ENCODE peak calls at places on chromosomes 5 and 9, in five cellular contexts. One of them, this sample, is unnamed.

GRCh38 chr9:128169492-128169891 is 9.4 kb downstream of the BBLN start:
- DNase-seq in RPMI8226: no peak
- DNase-seq in NCI-H510A: no peak
- DNase-seq in ecto neural progenitor cell: no peak
- DNase-seq in activated CD8-positive, alpha-beta memory T cell treated with anti-CD3 and anti-CD28 coated beads for 1 hour: no peak
- DNase-seq in this sample: no peak

GRCh38 chr5:82635561-82636288 is 357.6 kb upstream of the RPS23 start:
- DNase-seq in RPMI8226: peak
- DNase-seq in NCI-H510A: no peak
- DNase-seq in ecto neural progenitor cell: no peak
- DNase-seq in activated CD8-positive, alpha-beta memory T cell treated with anti-CD3 and anti-CD28 coated beads for 1 hour: no peak
- DNase-seq in this sample: no peak

GRCh38 chr5:54703568-54704255 is 186.2 kb downstream of the SNX18 start:
- DNase-seq in RPMI8226: no peak
- DNase-seq in NCI-H510A: no peak
- DNase-seq in ecto neural progenitor cell: no peak
- DNase-seq in activated CD8-positive, alpha-beta memory T cell treated with anti-CD3 and anti-CD28 coated beads for 1 hour: no peak
- DNase-seq in this sample: no peak

GRCh38 chr5:88450239-88450638 is 181.6 kb upstream of the TMEM161B start:
- DNase-seq in RPMI8226: no peak
- DNase-seq in NCI-H510A: no peak
- DNase-seq in ecto neural progenitor cell: no peak
- DNase-seq in activated CD8-positive, alpha-beta memory T cell treated with anti-CD3 and anti-CD28 coated beads for 1 hour: no peak
- DNase-seq in this sample: no peak

GRCh38 chr9:70352802-70353201 is 61.7 kb downstream of the KLF9 start:
- DNase-seq in RPMI8226: peak
- DNase-seq in NCI-H510A: no peak
- DNase-seq in ecto neural progenitor cell: no peak
- DNase-seq in activated CD8-positive, alpha-beta memory T cell treated with anti-CD3 and anti-CD28 coated beads for 1 hour: no peak
- DNase-seq in this sample: no peak

GRCh38 chr5:33890633-33891032 is 1.2 kb downstream of the ADAMTS12 start:
- DNase-seq in RPMI8226: no peak
- DNase-seq in NCI-H510A: no peak
- DNase-seq in ecto neural progenitor cell: peak
- DNase-seq in activated CD8-positive, alpha-beta memory T cell treated with anti-CD3 and anti-CD28 coated beads for 1 hour: no peak
- DNase-seq in this sample: no peak

GRCh38 chr5:134994560-134995156 is 27.0 kb downstream of the CATSPER3 start:
- DNase-seq in RPMI8226: peak
- DNase-seq in NCI-H510A: no peak
- DNase-seq in ecto neural progenitor cell: no peak
- DNase-seq in activated CD8-positive, alpha-beta memory T cell treated with anti-CD3 and anti-CD28 coated beads for 1 hour: no peak
- DNase-seq in this sample: no peak

GRCh38 chr5:73482383-73483193 is 15.7 kb upstream of the BTF3 start:
- DNase-seq in RPMI8226: no peak
- DNase-seq in NCI-H510A: peak
- DNase-seq in ecto neural progenitor cell: no peak
- DNase-seq in activated CD8-positive, alpha-beta memory T cell treated with anti-CD3 and anti-CD28 coated beads for 1 hour: no peak
- DNase-seq in this sample: no peak

GRCh38 chr9:27527702-27528277 is 1.8 kb downstream of the MOB3B start:
- DNase-seq in RPMI8226: no peak
- DNase-seq in NCI-H510A: no peak
- DNase-seq in ecto neural progenitor cell: no peak
- DNase-seq in activated CD8-positive, alpha-beta memory T cell treated with anti-CD3 and anti-CD28 coated beads for 1 hour: no peak
- DNase-seq in this sample: no peak

GRCh38 chr9:20985851-20986600 is 45.4 kb downstream of the HACD4 start:
- DNase-seq in RPMI8226: no peak
- DNase-seq in NCI-H510A: no peak
- DNase-seq in ecto neural progenitor cell: no peak
- DNase-seq in activated CD8-positive, alpha-beta memory T cell treated with anti-CD3 and anti-CD28 coated beads for 1 hour: no peak
- DNase-seq in this sample: no peak

GRCh38 chr5:8114597-8115266 is 245.8 kb downstream of the MTRR start:
- DNase-seq in RPMI8226: no peak
- DNase-seq in NCI-H510A: no peak
- DNase-seq in ecto neural progenitor cell: no peak
- DNase-seq in activated CD8-positive, alpha-beta memory T cell treated with anti-CD3 and anti-CD28 coated beads for 1 hour: no peak
- DNase-seq in this sample: no peak

GRCh38 chr9:131402738-131403492 is 9.0 kb downstream of the PRRC2B start:
- DNase-seq in RPMI8226: no peak
- DNase-seq in NCI-H510A: peak
- DNase-seq in ecto neural progenitor cell: peak
- DNase-seq in activated CD8-positive, alpha-beta memory T cell treated with anti-CD3 and anti-CD28 coated beads for 1 hour: no peak
- DNase-seq in this sample: no peak

GRCh38 chr5:153565822-153566221 is 75.4 kb downstream of the GRIA1 start:
- DNase-seq in RPMI8226: no peak
- DNase-seq in NCI-H510A: no peak
- DNase-seq in ecto neural progenitor cell: no peak
- DNase-seq in activated CD8-positive, alpha-beta memory T cell treated with anti-CD3 and anti-CD28 coated beads for 1 hour: no peak
- DNase-seq in this sample: no peak

GRCh38 chr5:72633649-72634048 is 126.4 kb upstream of the ZNF366 start:
- DNase-seq in RPMI8226: no peak
- DNase-seq in NCI-H510A: no peak
- DNase-seq in ecto neural progenitor cell: no peak
- DNase-seq in activated CD8-positive, alpha-beta memory T cell treated with anti-CD3 and anti-CD28 coated beads for 1 hour: no peak
- DNase-seq in this sample: no peak

GRCh38 chr5:176409765-176410164 is 6.6 kb downstream of the CLTB start:
- DNase-seq in RPMI8226: no peak
- DNase-seq in NCI-H510A: no peak
- DNase-seq in ecto neural progenitor cell: no peak
- DNase-seq in activated CD8-positive, alpha-beta memory T cell treated with anti-CD3 and anti-CD28 coated beads for 1 hour: no peak
- DNase-seq in this sample: no peak

GRCh38 chr9:36749461-36749860 is 176.8 kb downstream of the MELK start:
- DNase-seq in RPMI8226: peak
- DNase-seq in NCI-H510A: no peak
- DNase-seq in ecto neural progenitor cell: no peak
- DNase-seq in activated CD8-positive, alpha-beta memory T cell treated with anti-CD3 and anti-CD28 coated beads for 1 hour: no peak
- DNase-seq in this sample: no peak

GRCh38 chr5:153562189-153562588 is 71.7 kb downstream of the GRIA1 start:
- DNase-seq in RPMI8226: no peak
- DNase-seq in NCI-H510A: no peak
- DNase-seq in ecto neural progenitor cell: no peak
- DNase-seq in activated CD8-positive, alpha-beta memory T cell treated with anti-CD3 and anti-CD28 coated beads for 1 hour: no peak
- DNase-seq in this sample: no peak

GRCh38 chr9:122102156-122102555 is 9.0 kb upstream of the TTLL11 start:
- DNase-seq in RPMI8226: no peak
- DNase-seq in NCI-H510A: no peak
- DNase-seq in ecto neural progenitor cell: no peak
- DNase-seq in activated CD8-positive, alpha-beta memory T cell treated with anti-CD3 and anti-CD28 coated beads for 1 hour: no peak
- DNase-seq in this sample: no peak

GRCh38 chr9:93114984-93115335 is 18.9 kb downstream of the CARD19 start:
- DNase-seq in RPMI8226: no peak
- DNase-seq in NCI-H510A: no peak
- DNase-seq in ecto neural progenitor cell: no peak
- DNase-seq in activated CD8-positive, alpha-beta memory T cell treated with anti-CD3 and anti-CD28 coated beads for 1 hour: no peak
- DNase-seq in this sample: no peak

GRCh38 chr5:135890296-135890695 is 5.3 kb downstream of the IL9 start:
- DNase-seq in RPMI8226: no peak
- DNase-seq in NCI-H510A: no peak
- DNase-seq in ecto neural progenitor cell: no peak
- DNase-seq in activated CD8-positive, alpha-beta memory T cell treated with anti-CD3 and anti-CD28 coated beads for 1 hour: no peak
- DNase-seq in this sample: no peak

GRCh38 chr5:43033845-43034590 is 6.1 kb downstream of the ANXA2R start:
- DNase-seq in RPMI8226: no peak
- DNase-seq in NCI-H510A: no peak
- DNase-seq in ecto neural progenitor cell: peak
- DNase-seq in activated CD8-positive, alpha-beta memory T cell treated with anti-CD3 and anti-CD28 coated beads for 1 hour: no peak
- DNase-seq in this sample: no peak

GRCh38 chr9:118761016-118761790 is 608.0 kb downstream of the BRINP1 start:
- DNase-seq in RPMI8226: no peak
- DNase-seq in NCI-H510A: no peak
- DNase-seq in ecto neural progenitor cell: no peak
- DNase-seq in activated CD8-positive, alpha-beta memory T cell treated with anti-CD3 and anti-CD28 coated beads for 1 hour: no peak
- DNase-seq in this sample: no peak

GRCh38 chr5:161544350-161544765 is 2.2 kb downstream of the GABRB2 start:
- DNase-seq in RPMI8226: peak
- DNase-seq in NCI-H510A: no peak
- DNase-seq in ecto neural progenitor cell: peak
- DNase-seq in activated CD8-positive, alpha-beta memory T cell treated with anti-CD3 and anti-CD28 coated beads for 1 hour: no peak
- DNase-seq in this sample: no peak